ENCODE peak calls at places on chromosomes 4 and X, in six cellular contexts. W, V, A, E, C and M are unnamed samples.

GRCh38 chr4:127604949-127605709 is 27.6 kb upstream of the INTU start:
- DNase-seq in W (peak), V (no peak), A (no peak), E (peak), C (no peak), M (no peak)

GRCh38 chrX:140943513-140943912 is 58.9 kb upstream of the SPANXB1 start:
- DNase-seq in W (no peak), V (no peak), A (no peak), E (no peak), C (no peak), M (no peak)

GRCh38 chrX:11575332-11575731 is 90.4 kb downstream of the ARHGAP6 start:
- DNase-seq in W (no peak), V (no peak), A (no peak), E (no peak), C (no peak), M (no peak)

GRCh38 chr4:164293776-164294175 is 460.2 kb upstream of the SMIM31 start:
- DNase-seq in W (no peak), V (no peak), A (no peak), E (no peak), C (no peak), M (no peak)

GRCh38 chr4:187256897-187257296 is 533.2 kb upstream of the FAT1 start:
- DNase-seq in W (no peak), V (no peak), A (no peak), E (no peak), C (no peak), M (no peak)

GRCh38 chr4:113499166-113499565 is 262.4 kb downstream of the CAMK2D start:
- DNase-seq in W (no peak), V (no peak), A (no peak), E (no peak), C (no peak), M (no peak)

GRCh38 chr4:25743971-25744370 is 88.3 kb downstream of the SLC34A2 start:
- DNase-seq in W (no peak), V (no peak), A (no peak), E (no peak), C (no peak), M (no peak)

GRCh38 chrX:153933751-153934472 is 925 bp downstream of the NAA10 start:
- DNase-seq in W (no peak), V (no peak), A (no peak), E (no peak), C (no peak), M (no peak)

GRCh38 chr4:115664285-115664684 is 550.9 kb upstream of the NDST4 start:
- DNase-seq in W (no peak), V (no peak), A (no peak), E (no peak), C (no peak), M (no peak)

GRCh38 chrX:103369479-103369878 is 6.9 kb upstream of the BEX3 start:
- DNase-seq in W (no peak), V (no peak), A (no peak), E (no peak), C (no peak), M (no peak)

GRCh38 chr4:7194251-7195137 is 2.2 kb downstream of the SORCS2 start:
- DNase-seq in W (no peak), V (no peak), A (peak), E (no peak), C (no peak), M (no peak)

GRCh38 chr4:162497564-162498167 is 333.9 kb upstream of the FSTL5 start:
- DNase-seq in W (peak), V (no peak), A (no peak), E (peak), C (no peak), M (peak)

GRCh38 chrX:46758163-46758955 is 559 bp downstream of the SLC9A7 start:
- DNase-seq in W (peak), V (no peak), A (no peak), E (no peak), C (peak), M (peak)

GRCh38 chr4:19025031-19025430 is 1003.5 kb upstream of the LCORL start:
- DNase-seq in W (no peak), V (no peak), A (no peak), E (no peak), C (no peak), M (no peak)

GRCh38 chr4:148962539-148963290 is 520.5 kb upstream of the NR3C2 start:
- DNase-seq in W (no peak), V (no peak), A (no peak), E (no peak), C (no peak), M (no peak)

GRCh38 chrX:17032351-17032750 is 85.9 kb downstream of the REPS2 start:
- DNase-seq in W (no peak), V (no peak), A (peak), E (no peak), C (no peak), M (no peak)

GRCh38 chr4:158775091-158775651 is 6.3 kb downstream of the FNIP2 start:
- DNase-seq in W (no peak), V (no peak), A (no peak), E (no peak), C (no peak), M (no peak)

GRCh38 chrX:34764842-34765241 is 107.8 kb upstream of the TMEM47 start:
- DNase-seq in W (no peak), V (no peak), A (no peak), E (no peak), C (no peak), M (no peak)

GRCh38 chr4:53924333-53925049 is 139.9 kb downstream of the CHIC2 start:
- DNase-seq in W (no peak), V (no peak), A (no peak), E (no peak), C (no peak), M (no peak)

GRCh38 chr4:3458371-3458770 is 4.7 kb upstream of the DOK7 start:
- DNase-seq in W (no peak), V (no peak), A (no peak), E (no peak), C (no peak), M (no peak)

GRCh38 chr4:139595989-139596679 is 40.1 kb upstream of the SETD7 start:
- DNase-seq in W (no peak), V (peak), A (no peak), E (no peak), C (no peak), M (no peak)

GRCh38 chrX:28398352-28398751 is 188.9 kb upstream of the IL1RAPL1 start:
- DNase-seq in W (no peak), V (no peak), A (no peak), E (peak), C (no peak), M (no peak)

GRCh38 chrX:85243761-85244410 is at the start of the genes SATL1 and ZNF711:
- DNase-seq in W (peak), V (peak), A (peak), E (peak), C (peak), M (peak)

GRCh38 chr4:61292322-61292721 is 92.2 kb downstream of the ADGRL3 start:
- DNase-seq in W (no peak), V (no peak), A (no peak), E (no peak), C (no peak), M (no peak)

GRCh38 chr4:40675166-40675565 is 45.5 kb upstream of the RBM47 start:
- DNase-seq in W (no peak), V (no peak), A (no peak), E (no peak), C (no peak), M (no peak)

GRCh38 chrX:114615765-114616164 is 31.9 kb downstream of the HTR2C start:
- DNase-seq in W (no peak), V (no peak), A (no peak), E (no peak), C (no peak), M (no peak)

DNA sequence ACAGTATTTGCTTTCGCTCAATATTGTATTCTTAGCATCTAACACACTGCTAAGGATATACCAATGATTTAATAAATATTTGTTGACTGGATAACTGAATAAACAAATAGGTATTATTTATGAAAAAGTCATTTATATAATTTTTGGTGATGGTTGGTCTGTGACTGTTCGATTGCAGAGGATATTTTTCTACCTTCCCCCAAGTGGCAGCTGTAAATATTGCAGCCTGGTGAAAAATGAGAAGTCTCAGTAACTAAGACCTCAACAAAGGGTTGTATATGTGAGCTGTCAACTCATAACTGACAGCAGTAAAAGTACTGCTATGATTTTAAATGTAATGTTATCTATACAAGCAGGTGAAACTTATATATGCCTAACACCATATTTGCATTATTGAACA is 36.0 kb downstream of the HTR2C start:
- DNase-seq in W (peak), V (no peak), A (no peak), E (no peak), C (peak), M (peak)
- TF ChIP-seq CTCF in W (peak), V (peak), A (no peak), E (no peak), C (peak), M (peak)

DNA sequence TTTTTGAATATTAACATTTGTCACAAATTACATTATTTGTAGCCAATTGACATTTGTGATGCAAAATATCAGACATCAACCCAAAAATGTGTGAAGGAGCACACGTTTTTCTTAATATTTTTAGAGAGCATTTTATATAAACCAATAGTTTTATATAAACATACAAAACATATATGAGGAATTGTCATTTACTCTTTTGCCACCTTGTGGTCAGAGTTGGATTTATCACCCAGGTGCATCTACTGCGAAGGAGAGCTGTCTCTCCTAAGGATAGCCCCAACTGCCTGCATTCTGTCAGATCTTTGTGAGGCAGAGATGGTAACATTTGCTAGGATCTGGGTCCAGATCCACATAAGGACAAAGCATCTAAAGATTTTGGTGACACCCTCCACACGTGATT is 2.5 kb upstream of the USP27X start:
- DNase-seq in W (peak), V (no peak), A (no peak), E (peak), C (no peak), M (peak)
- TF ChIP-seq CTCF in W (peak), V (peak), A (no peak), E (peak), C (peak), M (peak)

GRCh38 chr4:176443117-176443516 is 123.4 kb downstream of the SPCS3 start:
- DNase-seq in W (no peak), V (no peak), A (no peak), E (peak), C (no peak), M (no peak)
- TF ChIP-seq CTCF in W (no peak), V (no peak), A (no peak), E (no peak), C (no peak), M (no peak)

GRCh38 chrX:136303041-136303440 is 2.3 kb downstream of the ADGRG4 start:
- DNase-seq in W (no peak), V (no peak), A (no peak), E (no peak), C (no peak), M (no peak)

GRCh38 chrX:136307471-136307870 is 6.7 kb downstream of the ADGRG4 start:
- DNase-seq in W (no peak), V (no peak), A (no peak), E (no peak), C (no peak), M (no peak)

GRCh38 chrX:136310411-136310810 is 9.6 kb downstream of the ADGRG4 start:
- DNase-seq in W (no peak), V (no peak), A (no peak), E (no peak), C (no peak), M (no peak)

GRCh38 chrX:136306182-136306581 is 5.4 kb downstream of the ADGRG4 start:
- DNase-seq in W (no peak), V (no peak), A (no peak), E (no peak), C (no peak), M (no peak)

GRCh38 chrX:136304493-136304892 is 3.7 kb downstream of the ADGRG4 start:
- DNase-seq in W (no peak), V (no peak), A (no peak), E (no peak), C (no peak), M (no peak)
- TF ChIP-seq CTCF in W (no peak), V (no peak), A (no peak), E (no peak), C (no peak), M (no peak)

GRCh38 chr4:891747-892146 is 40.4 kb downstream of the GAK start:
- DNase-seq in W (no peak), V (no peak), A (no peak), E (no peak), C (peak), M (no peak)
- TF ChIP-seq CTCF in W (peak), V (no peak), A (no peak), E (peak), C (no peak), M (no peak)

GRCh38 chrX:113001836-113002235 is 161.2 kb upstream of the AMOT start:
- DNase-seq in W (no peak), V (no peak), A (no peak), E (no peak), C (no peak), M (no peak)
- TF ChIP-seq CTCF in W (no peak), V (no peak), A (no peak), E (no peak), C (peak), M (no peak)

DNA sequence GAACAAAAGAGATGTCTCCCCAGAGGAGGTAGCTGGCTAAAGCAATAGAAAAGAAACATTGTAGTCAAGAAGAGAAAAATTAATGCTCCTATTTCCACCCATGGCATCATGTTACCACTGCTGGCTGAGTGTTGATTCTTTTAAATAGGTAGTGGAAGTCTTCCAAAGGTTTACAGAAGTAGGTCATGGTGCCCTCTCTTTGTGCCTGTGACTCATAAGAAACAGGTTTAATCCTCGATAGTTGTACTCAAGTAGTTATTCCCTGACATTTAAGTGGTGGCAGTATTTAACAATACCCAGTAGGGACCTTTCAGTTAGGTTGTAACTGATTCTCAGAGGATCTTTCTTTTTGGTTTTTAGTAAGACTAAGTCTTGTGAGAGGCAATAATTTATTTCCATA is 247.8 kb downstream of the TEX13A start:
- DNase-seq in W (no peak), V (no peak), A (no peak), E (no peak), C (no peak), M (no peak)
- TF ChIP-seq CTCF in W (no peak), V (no peak), A (no peak), E (no peak), C (no peak), M (no peak)